ENCODE peak calls at places on chromosomes 6 and 20, in nine cellular contexts. R, U, H, V, I, F, Q, D and B are unnamed samples.

GRCh38 chr6:127484207-127484858 is 25.1 kb upstream of the KIAA0408 start:
- DNase-seq in R (no peak), U (peak), H (no peak), V (no peak), I (no peak), F (no peak), Q (no peak), D (peak), B (no peak)

GRCh38 chr20:33318096-33318429 is 35.0 kb downstream of the BPIFB1 start:
- DNase-seq in R (no peak), U (no peak), H (no peak), V (no peak), I (no peak), F (no peak), Q (peak), D (no peak), B (no peak)

GRCh38 chr20:53599910-53600632 is 6.4 kb upstream of the ZNF217 start:
- DNase-seq in R (peak), U (no peak), H (no peak), V (no peak), I (no peak), F (no peak), Q (no peak), D (no peak), B (peak)

GRCh38 chr20:1894471-1894950 is 696 bp upstream of the SIRPA start:
- DNase-seq in R (peak), U (peak), H (peak), V (peak), I (peak), F (no peak), Q (no peak), D (no peak), B (no peak)

GRCh38 chr20:50987493-50988210 is 29.0 kb downstream of the MOCS3 start:
- DNase-seq in R (peak), U (peak), H (no peak), V (peak), I (peak), F (no peak), Q (peak), D (peak), B (no peak)

GRCh38 chr6:12033770-12034169 is 21.7 kb downstream of the HIVEP1 start:
- DNase-seq in R (no peak), U (no peak), H (no peak), V (no peak), I (peak), F (no peak), Q (no peak), D (no peak), B (no peak)

GRCh38 chr20:17966432-17967312 is 1.9 kb downstream of the SNX5 start:
- DNase-seq in R (no peak), U (peak), H (no peak), V (no peak), I (peak), F (no peak), Q (peak), D (no peak), B (no peak)

GRCh38 chr20:50921055-50921454 is 10.2 kb downstream of the ADNP start:
- DNase-seq in R (no peak), U (no peak), H (no peak), V (no peak), I (no peak), F (no peak), Q (no peak), D (no peak), B (no peak)

GRCh38 chr6:3881722-3882421 is 32.7 kb downstream of the FAM50B start:
- DNase-seq in R (no peak), U (no peak), H (no peak), V (no peak), I (no peak), F (peak), Q (no peak), D (no peak), B (no peak)

GRCh38 chr6:149026530-149026942 is 279.7 kb downstream of the UST start:
- DNase-seq in R (no peak), U (peak), H (peak), V (no peak), I (peak), F (no peak), Q (peak), D (no peak), B (no peak)

GRCh38 chr6:81801489-81801888 is 49.0 kb upstream of the TENT5A start:
- DNase-seq in R (no peak), U (no peak), H (no peak), V (no peak), I (no peak), F (no peak), Q (no peak), D (no peak), B (no peak)

GRCh38 chr6:154792761-154793160 is 59.5 kb downstream of the SCAF8 start:
- DNase-seq in R (no peak), U (no peak), H (no peak), V (no peak), I (no peak), F (no peak), Q (no peak), D (no peak), B (no peak)

GRCh38 chr6:7238900-7239589 is 74.0 kb downstream of the SSR1 start:
- DNase-seq in R (peak), U (peak), H (peak), V (peak), I (peak), F (peak), Q (peak), D (no peak), B (no peak)

GRCh38 chr6:35093783-35094182 is 47.4 kb downstream of the TCP11 start:
- DNase-seq in R (no peak), U (no peak), H (no peak), V (no peak), I (no peak), F (no peak), Q (no peak), D (no peak), B (no peak)

GRCh38 chr20:41437836-41438235 is 71.2 kb upstream of the EMILIN3 start:
- DNase-seq in R (no peak), U (no peak), H (no peak), V (no peak), I (no peak), F (no peak), Q (no peak), D (no peak), B (peak)

GRCh38 chr20:3165473-3166337 is 6.0 kb upstream of the FASTKD5 start:
- DNase-seq in R (no peak), U (peak), H (no peak), V (peak), I (peak), F (no peak), Q (no peak), D (no peak), B (no peak)

GRCh38 chr6:122284848-122285247 is 114.6 kb upstream of the HSF2 start:
- DNase-seq in R (no peak), U (no peak), H (no peak), V (no peak), I (no peak), F (no peak), Q (no peak), D (no peak), B (no peak)

GRCh38 chr6:168923171-168923570 is 330.5 kb downstream of the THBS2 start:
- DNase-seq in R (no peak), U (no peak), H (no peak), V (no peak), I (no peak), F (no peak), Q (no peak), D (no peak), B (peak)

GRCh38 chr20:46394872-46395470 is 11.4 kb downstream of the ELMO2 start:
- DNase-seq in R (no peak), U (no peak), H (no peak), V (no peak), I (no peak), F (no peak), Q (no peak), D (no peak), B (no peak)

GRCh38 chr6:43668151-43669028 is 19.2 kb downstream of the MRPS18A start:
- DNase-seq in R (peak), U (peak), H (no peak), V (peak), I (peak), F (no peak), Q (peak), D (peak), B (no peak)

GRCh38 chr6:153074761-153075160 is 56.3 kb downstream of the RGS17 start:
- DNase-seq in R (no peak), U (no peak), H (no peak), V (no peak), I (no peak), F (no peak), Q (no peak), D (no peak), B (no peak)

GRCh38 chr6:12075067-12075563 is 63.0 kb downstream of the HIVEP1 start:
- DNase-seq in R (no peak), U (peak), H (no peak), V (no peak), I (no peak), F (no peak), Q (peak), D (no peak), B (no peak)

DNA sequence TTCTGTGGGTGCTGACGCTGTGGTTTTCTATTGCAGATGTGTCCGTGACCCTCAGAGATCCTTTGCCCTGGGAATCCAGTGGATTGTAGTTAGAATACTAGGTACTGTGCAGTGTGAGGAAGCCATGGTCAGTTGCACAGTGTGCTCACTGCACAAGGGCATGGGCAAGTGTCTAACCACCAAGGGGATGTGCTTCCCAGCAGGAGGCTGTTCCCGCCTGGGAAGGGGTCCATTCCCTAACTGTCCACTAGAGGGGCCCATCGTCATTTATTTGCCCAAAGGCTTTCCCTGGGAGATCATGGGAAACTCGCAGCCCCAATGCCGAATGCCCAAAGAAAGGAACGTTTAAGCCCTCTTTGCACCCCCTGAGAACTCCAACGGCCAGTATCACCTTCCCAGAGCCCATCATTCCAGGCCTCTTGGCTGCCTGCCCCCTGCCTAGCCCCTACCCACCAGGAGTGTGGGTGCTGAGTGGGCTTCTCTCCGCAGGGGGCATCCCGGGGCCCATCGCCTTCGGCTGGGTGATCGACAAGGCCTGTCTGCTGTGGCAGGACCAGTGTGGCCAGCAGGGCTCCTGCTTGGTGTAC is 26.2 kb downstream of the SLCO4A1 start:
- DNase-seq in R (peak), U (peak), H (no peak), V (peak), I (peak), F (no peak), Q (peak), D (no peak), B (no peak)
- TF ChIP-seq POLR2AphosphoS5 in R (no peak), U (no peak), H (peak), V (no peak), I (peak), F (no peak), Q (no peak), D (no peak), B (no peak)

GRCh38 chr6:111722220-111722731 is 116.6 kb upstream of the TRAF3IP2 start:
- DNase-seq in R (no peak), U (no peak), H (no peak), V (no peak), I (no peak), F (no peak), Q (no peak), D (no peak), B (no peak)

GRCh38 chr6:111720931-111721496 is 115.3 kb upstream of the TRAF3IP2 start:
- DNase-seq in R (no peak), U (no peak), H (no peak), V (no peak), I (no peak), F (no peak), Q (no peak), D (no peak), B (peak)

GRCh38 chr6:111723412-111723970 is 117.8 kb upstream of the TRAF3IP2 start:
- DNase-seq in R (no peak), U (no peak), H (no peak), V (no peak), I (no peak), F (no peak), Q (no peak), D (no peak), B (no peak)

GRCh38 chr6:111724039-111724438 is 118.4 kb upstream of the TRAF3IP2 start:
- DNase-seq in R (no peak), U (no peak), H (no peak), V (no peak), I (no peak), F (no peak), Q (no peak), D (no peak), B (no peak)

DNA sequence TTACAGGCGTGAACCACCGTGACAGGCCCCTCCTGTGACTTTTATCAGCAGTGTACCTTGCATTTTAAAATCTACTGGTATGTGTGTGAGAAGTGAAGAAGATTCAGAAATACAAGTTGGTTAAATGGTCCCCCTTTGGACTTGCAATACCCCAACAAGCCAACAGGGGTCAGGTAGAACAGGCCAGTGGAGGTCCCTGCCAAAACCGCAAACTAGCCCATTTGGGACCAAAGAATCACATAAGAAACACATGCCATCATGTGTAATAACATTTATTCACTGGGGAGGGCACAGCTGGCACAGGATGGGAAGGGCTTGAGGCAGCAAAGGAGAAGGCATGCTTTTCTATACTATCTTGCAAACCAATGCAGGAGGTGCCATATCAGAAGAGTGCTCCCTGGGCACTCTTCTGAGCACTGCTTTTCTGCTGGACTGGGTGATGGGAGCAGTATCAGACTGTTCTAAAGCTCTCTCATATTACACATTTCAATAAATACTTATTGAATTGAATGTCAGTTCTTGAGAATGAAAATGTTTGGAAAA is 116.1 kb upstream of the TRAF3IP2 start:
- DNase-seq in R (no peak), U (peak), H (no peak), V (no peak), I (peak), F (no peak), Q (peak), D (no peak), B (no peak)
- H3K27ac ChIP-seq in R (peak), U (no peak), H (peak), V (peak), I (no peak), F (peak), Q (no peak), D (no peak), B (peak)

GRCh38 chr6:107712523-107713213 is 111.4 kb downstream of the SCML4 start:
- DNase-seq in R (no peak), U (no peak), H (no peak), V (no peak), I (no peak), F (no peak), Q (no peak), D (no peak), B (peak)
- H3K4me3 ChIP-seq in R (peak), U (no peak), H (peak), V (no peak), I (no peak), F (peak), Q (no peak), D (no peak), B (peak)

DNA sequence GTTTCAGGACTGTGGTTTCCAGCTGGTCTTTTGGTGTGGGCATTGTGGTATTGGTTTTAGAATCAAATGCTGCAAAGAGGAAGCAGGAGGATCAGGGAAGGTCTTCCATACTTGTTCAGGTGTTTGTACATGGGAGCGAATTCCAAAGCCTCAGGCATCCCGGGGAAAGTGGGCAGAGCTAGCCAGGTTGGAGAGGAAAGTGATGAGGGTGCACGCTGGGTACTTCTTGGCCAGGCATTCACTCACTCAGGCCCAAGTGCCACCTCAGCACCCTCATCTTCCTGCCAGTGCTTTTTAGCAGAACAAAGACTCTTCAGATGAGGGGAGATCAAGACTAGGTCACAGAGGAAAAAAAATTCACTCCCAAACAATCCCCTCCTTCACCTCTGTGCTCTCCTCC is 241.1 kb upstream of the TBX18 start:
- DNase-seq in R (no peak), U (no peak), H (no peak), V (no peak), I (no peak), F (no peak), Q (no peak), D (no peak), B (no peak)
- TF ChIP-seq POLR2AphosphoS5 in R (no peak), U (no peak), H (no peak), V (no peak), I (no peak), F (no peak), Q (no peak), D (no peak), B (no peak)

GRCh38 chr6:14453712-14454466 is 336.3 kb downstream of the CD83 start:
- DNase-seq in R (no peak), U (no peak), H (no peak), V (no peak), I (no peak), F (no peak), Q (no peak), D (no peak), B (no peak)
- H3K27ac ChIP-seq in R (no peak), U (no peak), H (no peak), V (peak), I (peak), F (no peak), Q (no peak), D (no peak), B (no peak)

GRCh38 chr6:24981385-24981758 is 45.6 kb upstream of the RIPOR2 start:
- DNase-seq in R (no peak), U (peak), H (no peak), V (no peak), I (no peak), F (no peak), Q (peak), D (no peak), B (no peak)
- H3K4me3 ChIP-seq in R (no peak), U (no peak), H (no peak), V (no peak), I (no peak), F (no peak), Q (peak), D (no peak), B (no peak)

GRCh38 chr20:45354423-45355208 is 6.4 kb upstream of the SDC4 start:
- DNase-seq in R (no peak), U (no peak), H (no peak), V (no peak), I (no peak), F (no peak), Q (no peak), D (no peak), B (no peak)

GRCh38 chr20:45355685-45356084 is 7.3 kb upstream of the SYS1 start:
- DNase-seq in R (no peak), U (no peak), H (no peak), V (no peak), I (no peak), F (no peak), Q (no peak), D (no peak), B (no peak)

GRCh38 chr20:45352729-45353128 is 4.5 kb upstream of the SDC4 start:
- DNase-seq in R (no peak), U (no peak), H (no peak), V (no peak), I (no peak), F (no peak), Q (no peak), D (no peak), B (no peak)

GRCh38 chr20:45353746-45354145 is 5.5 kb upstream of the SDC4 start:
- DNase-seq in R (no peak), U (no peak), H (no peak), V (no peak), I (no peak), F (no peak), Q (no peak), D (no peak), B (no peak)

GRCh38 chr20:45355209-45355608 is 7.0 kb upstream of the SDC4 start:
- DNase-seq in R (no peak), U (no peak), H (no peak), V (no peak), I (no peak), F (no peak), Q (no peak), D (no peak), B (no peak)
- TF ChIP-seq POLR2AphosphoS5 in R (no peak), U (no peak), H (no peak), V (peak), I (no peak), F (no peak), Q (no peak), D (no peak), B (no peak)

GRCh38 chr6:125989631-125990030 is 3.3 kb downstream of the TRMT11 start:
- DNase-seq in R (no peak), U (peak), H (no peak), V (no peak), I (no peak), F (no peak), Q (peak), D (no peak), B (no peak)
- H3K27ac ChIP-seq in R (peak), U (no peak), H (peak), V (no peak), I (no peak), F (no peak), Q (no peak), D (no peak), B (no peak)